ENCODE peak calls at places on chromosomes 5 and 9, in six cellular contexts. E, O, X, A, D and I are unnamed samples.

GRCh38 chr9:87673446-87674109 is 52.3 kb upstream of the CTSL start:
- DNase-seq in D (no peak), X (no peak), O (no peak), A (no peak), E (no peak), I (no peak)

GRCh38 chr9:94002316-94003140 is 47.4 kb upstream of the BARX1 start:
- DNase-seq in O (peak; percentile 71), D (peak; percentile 50), X (peak; percentile 12), E (peak; percentile 35), A (no peak), I (peak; percentile 63)

GRCh38 chr9:120915854-120916495 is 10.6 kb downstream of the TRAF1 start:
- DNase-seq in D (no peak), X (no peak), E (no peak), A (no peak), O (no peak), I (no peak)

GRCh38 chr5:92177926-92178487 is 794.9 kb upstream of the ARRDC3 start:
- DNase-seq in D (no peak), X (no peak), O (peak; percentile 3), E (no peak), A (no peak), I (no peak)

GRCh38 chr5:446864-447263 is 3.9 kb downstream of the EXOC3 start:
- DNase-seq in X (peak; percentile 26), D (peak; percentile 51), O (peak; percentile 62), E (peak; percentile 16), A (peak; percentile 46), I (peak; percentile 61)

GRCh38 chr9:83432104-83432627 is 106.0 kb downstream of the FRMD3 start:
- DNase-seq in D (no peak), O (peak; percentile 38), A (peak; percentile 79), E (no peak), X (peak; percentile 68), I (peak; percentile 36)

GRCh38 chr5:54013556-54014157 is 296.7 kb downstream of the ARL15 start:
- DNase-seq in A (no peak), E (peak; percentile 88), X (no peak), O (peak; percentile 91), D (peak; percentile 90), I (peak; percentile 95)

GRCh38 chr5:173198049-173198448 is 37.0 kb downstream of the NKX2-5 start:
- DNase-seq in O (no peak), D (no peak), X (no peak), E (no peak), A (no peak), I (no peak)

GRCh38 chr5:129094087-129094923 is at the start of gene ISOC1:
- DNase-seq in D (peak; percentile 86), A (peak; percentile 95), E (peak; percentile 88), X (peak; percentile 59), O (peak; percentile 91), I (peak; percentile 79)

GRCh38 chr5:431001-431710 is 11.8 kb upstream of the EXOC3 start:
- DNase-seq in X (no peak), E (no peak), D (peak; percentile 48), A (peak; percentile 54), O (peak; percentile 56), I (peak; percentile 43)

GRCh38 chr9:133236291-133237071 is 27.4 kb upstream of the OBP2B start:
- DNase-seq in A (peak; percentile 69), X (no peak), E (no peak), D (no peak), O (no peak), I (no peak)

GRCh38 chr9:18438300-18438925 is 35.5 kb upstream of the ADAMTSL1 start:
- DNase-seq in E (no peak), A (peak; percentile 77), O (peak; percentile 57), D (peak; percentile 44), X (no peak), I (peak; percentile 55)

GRCh38 chr5:143437666-143438273 is 34.3 kb upstream of the NR3C1 start:
- DNase-seq in X (no peak), D (no peak), O (no peak), E (no peak), A (no peak), I (no peak)

DNA sequence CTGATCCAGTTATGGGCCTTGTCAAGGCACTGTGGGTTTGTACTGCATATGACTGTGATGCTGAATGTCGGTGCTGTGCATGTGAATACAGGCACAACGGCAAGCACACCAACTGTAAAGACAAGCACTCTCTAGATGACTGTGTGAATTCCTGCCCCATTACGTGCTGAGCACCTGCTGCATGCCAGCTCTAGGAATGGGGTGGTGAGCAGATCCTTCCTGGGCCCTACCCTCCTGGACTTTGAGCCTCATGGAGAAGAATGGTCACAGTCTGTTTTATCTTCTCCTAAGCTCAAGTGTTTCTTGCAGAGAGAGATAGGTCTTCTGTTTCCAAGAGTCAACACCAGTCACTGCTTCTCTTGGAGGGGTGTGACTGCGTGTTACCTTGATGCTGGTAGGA is 56.0 kb upstream of the RARS1 start:
- DNase-seq in A (no peak), D (no peak), O (no peak), X (no peak), E (no peak), I (no peak)
- H3K4me3 ChIP-seq in A (no peak overlapping the region), D (no peak overlapping the region), O (no peak overlapping the region), X (no peak overlapping the region), E (no peak overlapping the region), I (no peak overlapping the region)

GRCh38 chr5:55538621-55539020 is 3.9 kb upstream of the PLPP1 start:
- DNase-seq in A (no peak), O (no peak), X (no peak), D (no peak), E (no peak), I (peak; percentile 28)

GRCh38 chr5:55535199-55535905 is 588 bp upstream of the PLPP1 start:
- DNase-seq in A (no peak), X (no peak), D (peak; percentile 4), E (no peak), O (no peak), I (no peak)

GRCh38 chr5:55533806-55534435 is 843 bp downstream of the PLPP1 start:
- DNase-seq in O (peak; percentile 48), E (peak; percentile 24), D (peak; percentile 48), X (peak; percentile 29), A (no peak), I (peak; percentile 35)

GRCh38 chr5:55530669-55531068 is 4.1 kb downstream of the PLPP1 start:
- DNase-seq in A (no peak), D (no peak), E (no peak), O (no peak), X (no peak), I (no peak)

DNA sequence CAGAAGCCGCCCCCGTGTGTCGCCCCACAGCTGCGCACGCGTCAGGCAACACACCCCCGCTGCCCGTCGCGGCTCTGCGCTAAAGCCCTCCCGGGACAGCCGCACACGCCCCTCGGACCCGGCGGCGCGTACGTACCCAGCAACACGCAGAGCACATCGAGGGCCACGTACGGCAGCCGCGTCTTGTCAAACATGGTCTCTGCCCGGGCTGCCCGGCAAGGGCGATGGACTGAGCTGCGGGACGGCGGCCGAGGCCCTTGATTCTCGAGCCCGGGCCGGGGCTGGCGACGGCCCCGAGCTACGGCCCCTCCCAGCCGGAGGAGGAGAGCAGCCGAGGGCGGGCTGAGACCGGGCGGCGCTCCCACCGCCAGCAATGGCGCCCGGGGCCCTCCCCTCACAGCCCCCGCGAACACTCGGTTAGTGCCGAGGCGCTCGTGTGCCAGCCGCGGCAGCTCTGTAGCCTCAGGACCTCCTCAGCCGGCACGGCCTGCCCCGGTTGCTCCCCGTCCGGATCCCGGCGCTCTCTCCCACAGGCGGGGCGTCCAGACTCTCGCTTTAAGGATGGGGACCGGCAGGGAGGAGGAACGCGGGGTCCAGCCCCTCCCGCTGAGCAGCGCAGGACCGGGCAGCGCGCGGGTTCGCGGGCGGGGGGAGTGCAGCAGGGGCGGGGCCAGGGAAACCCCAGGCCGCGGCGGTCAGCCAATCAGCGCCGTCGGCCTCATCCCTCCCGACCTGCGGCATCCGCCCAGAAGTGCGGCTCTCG is at the start of gene PLPP1:
- DNase-seq in D (peak; percentile 83), E (peak; percentile 91), A (peak; percentile 97), X (peak; percentile 44), O (peak; percentile 90), I (peak; percentile 81)
- TF ChIP-seq CTCF in D (no peak), E (no peak), A (no peak), X (no peak), O (no peak), I (no peak)

DNA sequence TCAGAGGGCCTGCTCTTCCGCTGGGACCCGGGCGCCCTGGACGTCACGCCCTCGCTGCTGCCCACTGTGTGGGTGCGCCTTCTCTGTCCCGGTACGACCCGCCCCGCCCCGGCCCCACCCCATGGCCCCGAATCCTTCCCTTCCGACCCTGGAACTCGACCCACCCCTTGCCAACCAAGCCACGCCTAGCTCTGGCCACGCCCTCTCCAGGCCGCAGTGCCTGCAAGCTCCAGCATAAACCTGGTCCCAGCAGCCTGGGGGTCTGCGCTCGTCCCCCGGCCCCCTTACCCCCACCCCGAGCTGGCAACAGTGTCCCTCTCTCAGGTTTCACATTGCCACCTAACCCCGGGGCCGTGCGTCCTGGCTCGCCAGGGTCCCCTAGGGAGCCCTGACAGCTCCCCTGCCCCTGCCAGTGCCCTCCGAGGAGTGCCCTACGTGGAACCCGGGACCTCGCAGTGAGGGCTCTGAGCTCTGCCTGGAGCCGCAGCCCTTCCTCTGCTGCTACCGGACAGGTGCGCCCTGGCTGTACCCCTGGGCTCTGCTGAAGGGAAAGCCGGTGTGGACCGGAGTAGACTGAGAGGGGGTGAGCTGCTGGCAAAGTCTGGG is 3.4 kb downstream of the ADGRD2 start:
- DNase-seq in X (no peak), D (no peak), A (no peak), O (no peak), E (no peak), I (no peak)
- H3K4me3 ChIP-seq in X (no peak overlapping the region), D (no peak overlapping the region), A (no peak overlapping the region), O (no peak overlapping the region), E (no peak overlapping the region), I (no peak overlapping the region)

DNA sequence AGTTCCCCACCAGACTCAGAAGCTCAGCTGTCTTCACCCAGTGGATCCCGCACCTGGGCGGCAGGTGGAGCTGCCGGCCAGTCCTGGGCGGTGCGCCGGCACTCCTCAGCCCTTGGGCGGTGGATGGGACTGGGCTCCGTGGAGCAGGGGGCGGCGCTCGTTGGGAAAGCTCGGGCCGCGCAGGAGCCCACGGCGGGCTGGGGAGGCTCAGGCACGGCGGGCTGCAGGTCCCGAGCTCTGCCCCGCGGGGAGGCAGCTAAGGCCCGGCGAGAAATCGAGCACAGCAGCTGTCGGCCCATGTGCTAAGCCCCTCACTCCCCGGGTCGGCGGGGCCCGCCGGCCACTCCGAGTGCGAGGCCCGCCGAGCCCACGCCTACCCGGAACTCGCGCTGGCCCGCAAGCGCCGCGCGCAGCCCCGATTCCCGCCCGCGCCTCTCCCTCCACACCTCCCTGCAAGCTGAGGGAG is 560.0 kb downstream of the BRINP1 start:
- DNase-seq in O (no peak), E (no peak), D (no peak), A (no peak), X (no peak), I (no peak)
- TF ChIP-seq CTCF in O (no peak), E (no peak), D (no peak), A (no peak), X (no peak), I (no peak)

GRCh38 chr9:136095495-136096058 is 488 bp upstream of the NACC2 start:
- DNase-seq in E (peak; percentile 30), A (no peak), X (no peak), D (peak; percentile 31), O (peak; percentile 33), I (peak; percentile 26)
- H3K4me3 ChIP-seq in E (peak overlapping the region; percentile 70), A (peak overlapping the region; percentile 75), X (peak overlapping the region; percentile 66), D (peak overlapping the region; percentile 94), O (peak overlapping the region; percentile 74), I (peak overlapping the region; percentile 75)

DNA sequence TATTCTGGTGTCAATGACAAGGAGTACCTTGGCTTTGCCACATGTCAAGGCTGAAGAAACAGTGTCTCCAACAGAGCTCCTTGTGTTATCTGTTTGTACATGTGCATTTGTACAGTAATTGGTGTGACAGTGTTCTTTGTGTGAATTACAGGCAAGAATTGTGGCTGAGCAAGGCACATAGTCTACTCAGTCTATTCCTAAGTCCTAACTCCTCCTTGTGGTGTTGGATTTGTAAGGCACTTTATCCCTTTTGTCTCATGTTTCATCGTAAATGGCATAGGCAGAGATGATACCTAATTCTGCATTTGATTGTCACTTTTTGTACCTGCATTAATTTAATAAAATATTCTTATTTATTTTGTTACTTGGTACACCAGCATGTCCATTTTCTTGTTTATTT is 19.8 kb downstream of the CD274 start:
- DNase-seq in E (no peak), X (no peak), O (no peak), D (no peak), A (no peak), I (no peak)
- TF ChIP-seq CTCF in E (peak; percentile 15), X (no peak), O (no peak), D (no peak), A (no peak), I (no peak)